ENCODE peak calls at places on chromosomes 3 and 15, in four cellular contexts. One of them, this sample, is unnamed.

GRCh38 chr3:130539005-130539404 is 22.0 kb downstream of the COL6A6 start:
- DNase-seq in PC-9: peak; percentile 43
- DNase-seq in ovary: no peak
- DNase-seq in GM23338: peak; percentile 84
- DNase-seq in this sample: peak; percentile 50

GRCh38 chr15:98123834-98124233 is 163.3 kb downstream of the ARRDC4 start:
- DNase-seq in PC-9: no peak
- DNase-seq in GM23338: no peak
- DNase-seq in ovary: no peak
- DNase-seq in this sample: no peak

GRCh38 chr3:113507501-113508067 is 7.4 kb downstream of the SPICE1 start:
- DNase-seq in ovary: no peak
- DNase-seq in GM23338: no peak
- DNase-seq in PC-9: no peak
- DNase-seq in this sample: no peak

GRCh38 chr3:175041369-175041768 is 182.2 kb downstream of the NAALADL2 start:
- DNase-seq in PC-9: no peak
- DNase-seq in ovary: no peak
- DNase-seq in GM23338: no peak
- DNase-seq in this sample: no peak

GRCh38 chr3:49534581-49535495 is 19.4 kb upstream of the BSN start:
- DNase-seq in GM23338: peak; percentile 91
- DNase-seq in ovary: peak; percentile 49
- DNase-seq in PC-9: no peak
- DNase-seq in this sample: peak; percentile 90

GRCh38 chr15:47339800-47340575 is 377.3 kb upstream of the SEMA6D start:
- DNase-seq in PC-9: no peak
- DNase-seq in GM23338: no peak
- DNase-seq in ovary: no peak
- DNase-seq in this sample: no peak

GRCh38 chr3:50217681-50218080 is 12.6 kb downstream of the SLC38A3 start:
- DNase-seq in ovary: no peak
- DNase-seq in PC-9: no peak
- DNase-seq in GM23338: no peak
- DNase-seq in this sample: no peak

GRCh38 chr15:53586815-53587214 is 172.6 kb downstream of the WDR72 start:
- DNase-seq in PC-9: peak; percentile 9
- DNase-seq in GM23338: peak; percentile 75
- DNase-seq in ovary: no peak
- DNase-seq in this sample: peak; percentile 69

GRCh38 chr3:194134231-194134756 is 1.7 kb upstream of the HES1 start:
- DNase-seq in ovary: no peak
- DNase-seq in GM23338: no peak
- DNase-seq in PC-9: no peak
- DNase-seq in this sample: no peak

GRCh38 chr3:154071154-154071553 is 50.0 kb upstream of the ARHGEF26 start:
- DNase-seq in PC-9: no peak
- DNase-seq in ovary: no peak
- DNase-seq in GM23338: no peak
- DNase-seq in this sample: no peak

GRCh38 chr15:85314139-85314538 is 66.3 kb upstream of the AKAP13 start:
- DNase-seq in ovary: no peak
- DNase-seq in PC-9: no peak
- DNase-seq in GM23338: no peak
- DNase-seq in this sample: no peak

GRCh38 chr3:104628185-104628789 is 738.4 kb upstream of the ALCAM start:
- DNase-seq in PC-9: no peak
- DNase-seq in ovary: no peak
- DNase-seq in GM23338: peak; percentile 80
- DNase-seq in this sample: no peak

GRCh38 chr3:101184111-101184510 is 136.3 kb downstream of the IMPG2 start:
- DNase-seq in PC-9: no peak
- DNase-seq in ovary: no peak
- DNase-seq in GM23338: no peak
- DNase-seq in this sample: no peak

GRCh38 chr3:880371-880770 is 212.5 kb upstream of the CNTN6 start:
- DNase-seq in ovary: no peak
- DNase-seq in PC-9: no peak
- DNase-seq in GM23338: no peak
- DNase-seq in this sample: no peak

GRCh38 chr3:72436863-72437592 is 411.2 kb downstream of the SHQ1 start:
- DNase-seq in ovary: no peak
- DNase-seq in PC-9: no peak
- DNase-seq in GM23338: no peak
- DNase-seq in this sample: no peak

GRCh38 chr3:196210673-196211556 is at the start of gene ZDHHC19:
- DNase-seq in PC-9: no peak
- DNase-seq in GM23338: peak; percentile 20
- DNase-seq in ovary: peak; percentile 58
- DNase-seq in this sample: no peak

GRCh38 chr15:36185438-36185837 is 394.0 kb upstream of the CDIN1 start:
- DNase-seq in ovary: no peak
- DNase-seq in GM23338: no peak
- DNase-seq in PC-9: no peak
- DNase-seq in this sample: no peak

GRCh38 chr3:15495461-15496340 is 25.8 kb downstream of the COLQ start:
- DNase-seq in GM23338: no peak
- DNase-seq in PC-9: no peak
- DNase-seq in ovary: no peak
- DNase-seq in this sample: no peak

GRCh38 chr3:96977671-96978070 is 163.3 kb downstream of the EPHA6 start:
- DNase-seq in ovary: no peak
- DNase-seq in GM23338: no peak
- DNase-seq in PC-9: no peak
- DNase-seq in this sample: no peak

GRCh38 chr3:113274959-113275556 is 63.7 kb downstream of the BOC start:
- DNase-seq in GM23338: no peak
- DNase-seq in ovary: peak; percentile 45
- DNase-seq in PC-9: no peak
- DNase-seq in this sample: peak; percentile 51

GRCh38 chr3:127738192-127738840 is 65.6 kb downstream of the ABTB1 start:
- DNase-seq in GM23338: no peak
- DNase-seq in ovary: no peak
- DNase-seq in PC-9: peak; percentile 65
- DNase-seq in this sample: no peak

GRCh38 chr3:113643583-113643982 is 52.9 kb downstream of the USF3 start:
- DNase-seq in GM23338: no peak
- DNase-seq in PC-9: no peak
- DNase-seq in ovary: no peak
- DNase-seq in this sample: no peak

GRCh38 chr3:82103241-82103640 is 341.8 kb upstream of the GBE1 start:
- DNase-seq in ovary: no peak
- DNase-seq in GM23338: no peak
- DNase-seq in PC-9: no peak
- DNase-seq in this sample: no peak

GRCh38 chr3:103947062-103947461 is 1419.6 kb upstream of the ALCAM start:
- DNase-seq in PC-9: no peak
- DNase-seq in GM23338: no peak
- DNase-seq in ovary: no peak
- DNase-seq in this sample: no peak

GRCh38 chr3:99532246-99532645 is 106.1 kb upstream of the COL8A1 start:
- DNase-seq in PC-9: peak; percentile 11
- DNase-seq in ovary: no peak
- DNase-seq in GM23338: peak; percentile 95
- DNase-seq in this sample: no peak

GRCh38 chr3:11591006-11591360 is 52.7 kb downstream of the VGLL4 start:
- DNase-seq in GM23338: no peak
- DNase-seq in PC-9: no peak
- DNase-seq in ovary: no peak
- DNase-seq in this sample: no peak
- H3K4me1 ChIP-seq in GM23338: peaks cover 44% of the 10 kb centered on the region
- H3K4me1 ChIP-seq in PC-9: peaks cover 28% of the 10 kb centered on the region
- H3K4me1 ChIP-seq in ovary: peaks cover 45% of the 10 kb centered on the region
- H3K4me1 ChIP-seq in this sample: peaks cover 11% of the 10 kb centered on the region

GRCh38 chr15:48967336-48967735 is 3.6 kb upstream of the SHC4 start:
- DNase-seq in GM23338: no peak
- DNase-seq in ovary: no peak
- DNase-seq in PC-9: no peak
- DNase-seq in this sample: no peak

GRCh38 chr15:48964898-48965297 is 1.2 kb upstream of the SHC4 start:
- DNase-seq in PC-9: no peak
- DNase-seq in GM23338: no peak
- DNase-seq in ovary: no peak
- DNase-seq in this sample: no peak

GRCh38 chr15:48968066-48968465 is 4.3 kb upstream of the SHC4 start:
- DNase-seq in GM23338: no peak
- DNase-seq in ovary: no peak
- DNase-seq in PC-9: no peak
- DNase-seq in this sample: no peak

GRCh38 chr15:48966595-48967301 is 3.0 kb upstream of the SHC4 start:
- DNase-seq in PC-9: no peak
- DNase-seq in ovary: no peak
- DNase-seq in GM23338: no peak
- DNase-seq in this sample: no peak

DNA sequence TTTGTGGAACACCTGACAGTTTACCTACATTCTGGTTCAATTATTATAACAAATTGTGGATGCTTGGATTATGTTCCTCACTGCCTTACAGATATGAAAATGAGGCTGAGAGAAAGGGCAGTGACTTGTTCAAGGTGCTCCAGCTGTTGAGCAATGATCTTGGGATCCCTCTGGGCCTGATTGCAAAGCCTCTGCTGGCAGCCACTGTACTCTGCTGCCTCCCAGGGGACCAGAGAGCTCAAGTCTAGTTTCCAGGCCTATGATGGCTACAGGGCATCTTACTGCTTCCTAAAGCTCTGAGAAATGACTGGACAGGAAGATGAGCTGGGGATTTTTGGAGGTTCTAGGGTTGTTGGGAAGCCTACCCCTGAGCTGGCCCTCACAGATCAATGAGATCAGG is 2.3 kb upstream of the SHC4 start:
- DNase-seq in GM23338: no peak
- DNase-seq in PC-9: no peak
- DNase-seq in ovary: no peak
- DNase-seq in this sample: no peak
- TF ChIP-seq CTCF in GM23338: peak; percentile 20
- TF ChIP-seq CTCF in PC-9: peak; percentile 35
- TF ChIP-seq CTCF in ovary: no peak
- TF ChIP-seq CTCF in this sample: no peak

GRCh38 chr3:62923092-62923491 is 47.9 kb upstream of the CADPS start:
- DNase-seq in GM23338: no peak
- DNase-seq in ovary: no peak
- DNase-seq in PC-9: no peak
- DNase-seq in this sample: no peak

GRCh38 chr3:62926494-62926893 is 51.3 kb upstream of the CADPS start:
- DNase-seq in ovary: no peak
- DNase-seq in GM23338: peak; percentile 85
- DNase-seq in PC-9: no peak
- DNase-seq in this sample: no peak

GRCh38 chr3:62922326-62922725 is 47.1 kb upstream of the CADPS start:
- DNase-seq in PC-9: no peak
- DNase-seq in GM23338: no peak
- DNase-seq in ovary: no peak
- DNase-seq in this sample: no peak

GRCh38 chr3:62928256-62928655 is 53.0 kb upstream of the CADPS start:
- DNase-seq in GM23338: no peak
- DNase-seq in PC-9: no peak
- DNase-seq in ovary: no peak
- DNase-seq in this sample: no peak
- H3K27me3 ChIP-seq in GM23338: no peaks in the 10 kb centered on the region
- H3K27me3 ChIP-seq in PC-9: no peaks in the 10 kb centered on the region
- H3K27me3 ChIP-seq in ovary: no peaks in the 10 kb centered on the region
- H3K27me3 ChIP-seq in this sample: no peaks in the 10 kb centered on the region

GRCh38 chr15:70470556-70471191 is 292.7 kb downstream of the UACA start:
- DNase-seq in PC-9: peak; percentile 62
- DNase-seq in GM23338: no peak
- DNase-seq in ovary: no peak
- DNase-seq in this sample: no peak

GRCh38 chr15:70469182-70469581 is 294.2 kb downstream of the UACA start:
- DNase-seq in GM23338: no peak
- DNase-seq in PC-9: no peak
- DNase-seq in ovary: no peak
- DNase-seq in this sample: no peak

GRCh38 chr15:70473623-70474366 is 289.6 kb downstream of the UACA start:
- DNase-seq in PC-9: no peak
- DNase-seq in GM23338: no peak
- DNase-seq in ovary: no peak
- DNase-seq in this sample: no peak

GRCh38 chr15:70469651-70470555 is 293.5 kb downstream of the UACA start:
- DNase-seq in ovary: no peak
- DNase-seq in PC-9: no peak
- DNase-seq in GM23338: no peak
- DNase-seq in this sample: no peak

GRCh38 chr15:70471517-70471916 is 291.8 kb downstream of the UACA start:
- DNase-seq in ovary: no peak
- DNase-seq in GM23338: no peak
- DNase-seq in PC-9: no peak
- DNase-seq in this sample: no peak
- H3K4me1 ChIP-seq in ovary: peaks cover 2% of the 10 kb centered on the region
- H3K4me1 ChIP-seq in GM23338: no peaks in the 10 kb centered on the region
- H3K4me1 ChIP-seq in PC-9: peaks cover 68% of the 10 kb centered on the region
- H3K4me1 ChIP-seq in this sample: no peaks in the 10 kb centered on the region

GRCh38 chr15:42800731-42801474 is 64.0 kb upstream of the CDAN1 start:
- DNase-seq in GM23338: peak; percentile 65
- DNase-seq in PC-9: no peak
- DNase-seq in ovary: no peak
- DNase-seq in this sample: no peak
- TF ChIP-seq CTCF in GM23338: peak; percentile 52
- TF ChIP-seq CTCF in PC-9: peak; percentile 36
- TF ChIP-seq CTCF in ovary: no peak
- TF ChIP-seq CTCF in this sample: no peak